ENCODE peak calls at places on chromosomes 16 and 17, in six cellular contexts. L, G, U, D, B and Z are unnamed samples.

GRCh38 chr16:590165-590874 is 454 bp downstream of the RAB40C start:
- DNase-seq in B (peak), D (peak), G (no peak), L (no peak), U (no peak), Z (no peak)

GRCh38 chr17:5055543-5055942 is 20.3 kb upstream of the SLC52A1 start:
- DNase-seq in D (no peak), B (no peak), G (no peak), L (peak), U (no peak), Z (no peak)

GRCh38 chr16:55552621-55553020 is 13.9 kb upstream of the CAPNS2 start:
- DNase-seq in G (no peak), L (no peak), B (no peak), U (peak), D (no peak), Z (no peak)

GRCh38 chr17:68384941-68385340 is 72.4 kb downstream of the WIPI1 start:
- DNase-seq in L (no peak), G (no peak), B (no peak), U (no peak), D (no peak), Z (no peak)

GRCh38 chr17:78154903-78155811 is 9.0 kb downstream of the C17orf99 start:
- DNase-seq in D (no peak), L (peak), G (peak), U (peak), B (no peak), Z (no peak)

GRCh38 chr16:27405546-27406451 is 3.8 kb downstream of the IL21R start:
- DNase-seq in B (no peak), G (peak), L (peak), D (no peak), U (no peak), Z (no peak)

GRCh38 chr16:19542138-19542821 is 13.2 kb upstream of the VPS35L start:
- DNase-seq in G (no peak), L (no peak), U (peak), D (no peak), B (no peak), Z (no peak)

GRCh38 chr16:73530529-73530928 is 482.6 kb upstream of the ZFHX3 start:
- DNase-seq in G (no peak), U (no peak), L (no peak), B (no peak), D (no peak), Z (no peak)

GRCh38 chr17:70144260-70144846 is 25.0 kb upstream of the KCNJ2 start:
- DNase-seq in G (peak), D (no peak), U (peak), B (no peak), L (peak), Z (no peak)

GRCh38 chr17:1487939-1488825 is 4.3 kb downstream of the MYO1C start:
- DNase-seq in G (peak), B (peak), D (peak), U (peak), L (peak), Z (peak)

GRCh38 chr16:81718637-81719036 is 60.5 kb upstream of the PLCG2 start:
- DNase-seq in G (no peak), L (no peak), D (no peak), B (no peak), U (no peak), Z (no peak)

GRCh38 chr16:57635266-57636097 is 7.1 kb downstream of the ADGRG1 start:
- DNase-seq in D (peak), B (no peak), G (no peak), U (no peak), L (no peak), Z (peak)

GRCh38 chr17:19533718-19534561 is at the start of gene SLC47A1:
- DNase-seq in D (no peak), B (peak), G (peak), L (no peak), U (peak), Z (peak)

GRCh38 chr17:51347851-51348584 is 87.7 kb downstream of the UTP18 start:
- DNase-seq in U (no peak), B (no peak), L (no peak), D (no peak), G (no peak), Z (no peak)

GRCh38 chr16:89194340-89195311 is 5.7 kb downstream of the SLC22A31 start:
- DNase-seq in D (no peak), L (no peak), B (peak), U (no peak), G (no peak), Z (no peak)

GRCh38 chr17:64315032-64315490 is 52.0 kb upstream of the TEX2 start:
- DNase-seq in G (no peak), U (no peak), B (peak), D (peak), L (no peak), Z (no peak)

GRCh38 chr16:23469814-23470213 is 16.8 kb upstream of the COG7 start:
- DNase-seq in U (peak), B (no peak), G (no peak), D (no peak), L (no peak), Z (peak)

GRCh38 chr17:79036609-79037008 is 12.6 kb downstream of the C1QTNF1 start:
- DNase-seq in L (no peak), U (peak), D (no peak), G (no peak), B (no peak), Z (peak)

GRCh38 chr17:77475012-77475976 is 334.5 kb downstream of the SEC14L1 start:
- DNase-seq in D (no peak), B (no peak), U (no peak), L (peak), G (peak), Z (no peak)

GRCh38 chr16:19088341-19088916 is 21.0 kb downstream of the COQ7 start:
- DNase-seq in G (no peak), L (no peak), B (no peak), U (no peak), D (no peak), Z (no peak)

GRCh38 chr16:83458612-83459011 is 349.2 kb upstream of the HSBP1 start:
- DNase-seq in D (no peak), U (peak), G (peak), B (no peak), L (no peak), Z (no peak)

GRCh38 chr17:77388384-77389306 is 247.9 kb downstream of the SEC14L1 start:
- DNase-seq in B (peak), D (no peak), G (no peak), U (no peak), L (no peak), Z (no peak)

GRCh38 chr17:1329745-1330343 is 50.4 kb downstream of the TRARG1 start:
- DNase-seq in G (no peak), L (no peak), B (no peak), D (no peak), U (no peak), Z (no peak)

GRCh38 chr17:28725166-28725659 is 820 bp downstream of the TLCD1 start:
- DNase-seq in D (no peak), U (peak), L (peak), G (peak), B (no peak), Z (no peak)

GRCh38 chr16:15523092-15523541 is 88.7 kb downstream of the BMERB1 start:
- DNase-seq in U (no peak), L (peak), B (peak), D (no peak), G (peak), Z (no peak)

GRCh38 chr17:83081561-83082201 is 2.3 kb downstream of the METRNL start:
- DNase-seq in U (no peak), B (peak), L (no peak), D (peak), G (no peak), Z (no peak)

GRCh38 chr17:78746263-78746948 is 35.7 kb downstream of the CYTH1 start:
- DNase-seq in G (no peak), B (no peak), U (no peak), D (no peak), L (no peak), Z (no peak)

GRCh38 chr17:31541559-31541958 is 150.1 kb downstream of the RAB11FIP4 start:
- DNase-seq in B (no peak), L (peak), G (peak), U (no peak), D (no peak), Z (peak)

GRCh38 chr16:84973226-84973625 is 38.1 kb downstream of the ZDHHC7 start:
- DNase-seq in L (no peak), B (no peak), D (no peak), U (no peak), G (no peak), Z (no peak)

GRCh38 chr16:84973776-84974523 is 37.4 kb downstream of the ZDHHC7 start:
- DNase-seq in U (no peak), L (no peak), B (no peak), D (no peak), G (no peak), Z (no peak)

GRCh38 chr16:84967828-84968227 is 43.5 kb downstream of the ZDHHC7 start:
- DNase-seq in D (no peak), G (no peak), L (no peak), U (no peak), B (no peak), Z (no peak)

GRCh38 chr16:84975066-84975465 is 36.3 kb downstream of the ZDHHC7 start:
- DNase-seq in D (no peak), G (no peak), U (no peak), L (no peak), B (no peak), Z (no peak)

DNA sequence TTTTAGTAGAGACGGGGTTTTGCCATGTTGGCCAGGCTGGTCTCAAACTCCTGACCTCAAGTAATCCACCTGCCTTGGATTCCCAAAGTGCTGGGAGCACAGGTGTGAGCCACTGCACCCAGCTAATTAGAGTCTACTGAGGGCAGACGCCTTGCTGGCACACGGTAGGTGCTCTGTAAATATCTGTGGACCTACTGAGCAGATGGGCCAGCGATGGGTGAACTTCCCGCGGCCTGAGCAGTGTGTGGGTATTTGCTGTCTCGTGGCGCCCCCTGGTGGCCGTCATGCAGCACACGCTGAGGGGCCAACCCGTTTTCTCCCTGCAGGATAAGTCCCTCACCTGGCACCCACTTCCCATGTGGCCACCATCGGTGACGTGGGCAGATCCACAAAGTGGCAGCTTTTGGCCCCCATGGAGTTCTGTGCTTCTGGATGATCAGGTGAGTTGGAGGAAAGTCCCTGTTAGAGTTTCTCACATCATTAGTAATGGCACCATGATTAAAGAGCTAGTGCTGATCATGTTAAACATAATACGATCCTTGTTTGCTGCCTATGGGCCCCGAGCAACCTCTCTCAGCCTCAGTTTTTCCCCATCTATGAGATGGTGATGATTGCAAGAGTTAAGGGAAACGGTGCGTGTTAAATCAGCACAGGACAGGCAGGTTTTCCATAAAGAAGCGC is 40.7 kb downstream of the ZDHHC7 start:
- DNase-seq in L (peak), G (peak), U (peak), D (peak), B (peak), Z (peak)
- TF ChIP-seq CTCF in L (peak), G (peak), U (peak), D (peak), B (peak), Z (peak)

DNA sequence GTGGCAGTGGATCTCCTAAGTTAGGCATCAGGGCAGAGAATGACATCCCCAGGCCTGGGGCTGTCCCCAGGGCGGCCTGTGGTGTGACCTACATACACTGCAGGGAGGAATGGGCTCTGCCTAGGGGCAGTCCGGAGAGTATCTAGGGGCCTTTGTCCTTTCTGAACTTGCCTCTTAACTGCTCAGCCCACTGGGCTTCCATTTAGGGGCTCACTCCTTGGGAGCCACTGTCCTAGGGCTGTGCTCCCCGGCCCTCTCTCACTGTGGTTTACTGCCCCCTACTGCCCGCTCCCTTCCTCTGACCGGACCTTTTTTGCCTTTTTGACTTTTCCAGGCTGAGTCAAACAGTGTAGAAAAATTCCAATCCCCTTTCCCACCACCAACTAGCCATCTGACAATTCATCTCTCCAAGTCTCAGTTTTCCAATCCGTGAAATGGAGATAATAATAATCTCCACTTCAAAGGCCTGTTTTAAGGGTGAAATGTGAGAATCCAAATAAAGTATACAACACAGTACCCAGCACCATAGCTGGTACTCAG is 66.8 kb downstream of the DNAH3 start:
- DNase-seq in U (no peak), D (peak), G (peak), L (peak), B (peak), Z (peak)
- TF ChIP-seq CTCF in U (peak), D (peak), G (peak), L (peak), B (peak), Z (peak)

DNA sequence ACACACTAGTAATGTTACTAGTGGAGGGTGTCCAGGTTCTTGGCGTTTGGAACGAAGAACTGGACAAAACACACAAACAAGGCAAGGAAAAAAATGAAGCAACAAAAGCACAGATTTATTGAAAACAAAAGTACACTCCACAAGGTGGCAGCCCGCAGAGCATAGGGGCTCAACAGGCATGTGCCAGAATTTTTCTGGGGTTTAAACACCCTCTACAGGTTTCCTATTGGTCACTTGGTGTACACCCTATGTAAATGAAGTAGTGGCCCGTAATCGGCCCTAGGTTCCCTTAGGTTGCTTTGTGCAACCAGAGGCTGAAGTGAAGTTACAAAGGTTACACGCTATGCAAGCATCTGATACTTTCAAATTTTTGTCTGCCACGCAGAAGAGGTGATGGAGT is 8.1 kb downstream of the OR2C1 start:
- DNase-seq in U (no peak), G (no peak), B (no peak), D (no peak), L (peak), Z (no peak)
- TF ChIP-seq CTCF in U (no peak), G (no peak), B (no peak), D (no peak), L (peak), Z (no peak)

GRCh38 chr17:43995150-43995471 is 9.3 kb upstream of the NAGS start:
- DNase-seq in D (no peak), U (no peak), G (no peak), B (no peak), L (no peak), Z (no peak)
- TF ChIP-seq CTCF in D (no peak), U (no peak), G (no peak), B (no peak), L (peak), Z (no peak)

GRCh38 chr16:66156538-66156937 is 210.0 kb upstream of the CDH5 start:
- DNase-seq in U (no peak), B (no peak), D (no peak), G (no peak), L (no peak), Z (no peak)

GRCh38 chr16:66164581-66164980 is 201.9 kb upstream of the CDH5 start:
- DNase-seq in D (no peak), B (no peak), L (no peak), U (no peak), G (no peak), Z (no peak)

GRCh38 chr16:66161942-66162341 is 204.5 kb upstream of the CDH5 start:
- DNase-seq in L (no peak), G (peak), U (no peak), D (no peak), B (no peak), Z (no peak)

GRCh38 chr16:66155933-66156332 is 210.6 kb upstream of the CDH5 start:
- DNase-seq in L (no peak), U (no peak), D (no peak), G (peak), B (no peak), Z (no peak)

GRCh38 chr16:66159987-66160386 is 206.5 kb upstream of the CDH5 start:
- DNase-seq in G (no peak), D (no peak), L (no peak), B (no peak), U (peak), Z (no peak)
- TF ChIP-seq CTCF in G (no peak), D (no peak), L (no peak), B (no peak), U (peak), Z (no peak)

DNA sequence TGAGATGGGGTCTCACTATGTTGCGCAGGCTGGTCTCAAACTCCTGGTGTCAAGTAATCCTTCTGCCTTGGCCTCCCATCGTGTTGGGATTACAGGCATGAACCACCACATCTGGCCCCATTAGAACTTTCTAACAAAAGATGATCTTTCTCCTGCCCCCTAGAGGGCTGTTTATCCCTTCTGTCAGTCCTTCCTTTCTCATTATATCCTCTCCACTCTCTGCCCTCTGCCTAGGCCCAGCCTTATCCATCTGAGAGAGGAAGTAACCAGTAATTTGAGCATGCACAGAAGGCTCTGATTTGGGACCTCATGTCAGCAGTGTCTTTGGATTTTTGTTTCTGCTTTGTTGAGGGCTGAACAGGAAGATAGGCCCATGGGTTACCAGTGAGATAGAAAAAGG is 4.4 kb upstream of the DHX40 start:
- DNase-seq in B (no peak), D (no peak), G (peak), U (peak), L (peak), Z (peak)
- TF ChIP-seq CTCF in B (no peak), D (no peak), G (peak), U (peak), L (peak), Z (no peak)

GRCh38 chr17:72126575-72127486 is 6.0 kb downstream of the SOX9 start:
- DNase-seq in L (no peak), B (no peak), G (no peak), U (peak), D (peak), Z (peak)
- TF ChIP-seq CTCF in L (no peak), B (no peak), G (no peak), U (no peak), D (no peak), Z (no peak)

GRCh38 chr16:70417661-70418060 is 21.2 kb downstream of the ST3GAL2 start:
- DNase-seq in U (no peak), L (no peak), D (no peak), G (no peak), B (no peak), Z (no peak)
- TF ChIP-seq CTCF in U (no peak), L (peak), D (no peak), G (no peak), B (no peak), Z (no peak)

DNA sequence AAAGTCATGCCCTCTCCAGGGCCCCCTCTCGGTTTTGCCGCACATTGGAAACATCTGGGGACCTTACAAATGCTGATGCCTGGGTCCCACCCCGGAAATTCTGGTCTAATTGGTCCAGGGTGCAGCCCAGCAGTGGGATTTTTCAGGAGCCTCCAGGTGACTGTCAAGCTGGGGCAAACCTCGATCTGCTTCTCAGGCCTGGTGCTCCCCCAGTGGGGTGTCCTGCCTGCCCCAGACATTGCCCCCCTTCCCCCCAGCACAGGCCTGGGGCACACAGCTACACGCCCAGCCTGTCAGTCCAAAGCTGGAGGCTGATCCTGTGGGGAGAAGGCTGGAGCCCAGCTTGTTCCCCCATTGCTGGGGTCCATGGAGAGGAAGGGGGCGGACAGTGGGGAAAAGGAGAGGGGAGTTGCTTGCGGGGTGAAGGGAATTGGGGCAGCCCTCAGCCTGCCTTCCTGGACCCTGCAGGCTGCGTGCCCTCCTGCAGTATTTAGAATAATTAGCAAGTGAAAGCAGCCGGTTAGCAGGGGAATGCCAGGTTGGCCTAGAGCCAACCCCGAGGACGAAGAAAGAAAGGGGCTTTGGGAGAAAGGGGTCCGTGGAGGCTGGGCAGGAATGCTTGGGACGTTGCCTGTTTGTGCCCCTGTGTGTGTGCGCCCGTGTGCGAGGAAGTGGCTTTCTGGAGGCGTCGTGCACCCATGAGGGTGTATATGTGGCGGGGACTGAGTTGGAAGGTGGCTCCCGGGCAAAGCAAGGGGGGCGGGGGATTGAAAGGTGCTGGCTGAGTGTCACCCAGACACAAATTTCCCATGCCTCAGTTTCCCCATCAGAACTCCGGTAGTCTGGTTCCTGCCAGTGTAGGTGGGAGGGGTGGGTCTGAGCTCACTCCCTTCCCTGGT is 5.9 kb downstream of the FOXJ1 start:
- DNase-seq in D (no peak), G (no peak), B (no peak), L (no peak), U (no peak), Z (no peak)
- TF ChIP-seq CTCF in D (no peak), G (no peak), B (no peak), L (no peak), U (no peak), Z (no peak)

GRCh38 chr16:12217341-12217740 is 240.8 kb downstream of the SNX29 start:
- DNase-seq in G (no peak), B (no peak), L (no peak), D (no peak), U (no peak), Z (no peak)

GRCh38 chr16:12214509-12214908 is 238.0 kb downstream of the SNX29 start:
- DNase-seq in B (no peak), U (no peak), G (no peak), D (no peak), L (no peak), Z (no peak)

GRCh38 chr16:12213180-12213579 is 236.6 kb downstream of the SNX29 start:
- DNase-seq in G (no peak), U (no peak), L (no peak), B (no peak), D (no peak), Z (no peak)

GRCh38 chr16:12211870-12212690 is 235.5 kb downstream of the SNX29 start:
- DNase-seq in U (no peak), G (no peak), D (no peak), L (no peak), B (no peak), Z (peak)

GRCh38 chr16:12215302-12216105 is 239.0 kb downstream of the SNX29 start:
- DNase-seq in G (no peak), L (peak), B (no peak), U (no peak), D (no peak), Z (no peak)
- TF ChIP-seq CTCF in G (peak), L (peak), B (no peak), U (no peak), D (no peak), Z (peak)